ENCODE peak calls at places on chromosomes 3 and 15, in eight cellular contexts. S is AG09309; N is HT1080; A is GM10248; D is ELR; B is CD8-positive, alpha-beta T cell; M is lung; J is germinal center. Y is an unnamed sample.

GRCh38 chr15:22908830-22909229 is 70.4 kb downstream of the NIPA2 start:
- DNase-seq in S (no peak), N (no peak), A (no peak), D (no peak), B (no peak), M (no peak), J (no peak), Y (no peak)

GRCh38 chr3:46196261-46196957 is 11.7 kb downstream of the CCR1 start:
- DNase-seq in S (no peak), N (no peak), A (no peak), D (peak), B (no peak), M (no peak), J (no peak), Y (no peak)

GRCh38 chr3:141878812-141879211 is 2.4 kb downstream of the ATP1B3 start:
- DNase-seq in S (no peak), N (no peak), A (no peak), D (peak), B (no peak), M (no peak), J (no peak), Y (no peak)

GRCh38 chr3:123783811-123784210 is 100.3 kb downstream of the MYLK start:
- DNase-seq in S (no peak), N (peak), A (no peak), D (no peak), B (no peak), M (no peak), J (no peak), Y (no peak)

GRCh38 chr3:141454906-141455602 is 31.8 kb upstream of the RASA2 start:
- DNase-seq in S (peak), N (peak), A (peak), D (peak), B (no peak), M (no peak), J (peak), Y (peak)

GRCh38 chr15:98292442-98293240 is 332.1 kb downstream of the ARRDC4 start:
- DNase-seq in S (no peak), N (peak), A (peak), D (peak), B (no peak), M (no peak), J (peak), Y (no peak)

GRCh38 chr15:66943456-66944095 is 121.8 kb upstream of the SMAD3 start:
- DNase-seq in S (no peak), N (no peak), A (no peak), D (no peak), B (no peak), M (no peak), J (peak), Y (no peak)

GRCh38 chr3:24151595-24151994 is 206.5 kb downstream of the NR1D2 start:
- DNase-seq in S (no peak), N (no peak), A (no peak), D (no peak), B (no peak), M (no peak), J (no peak), Y (no peak)

GRCh38 chr15:78365931-78366330 is 25.8 kb downstream of the CRABP1 start:
- DNase-seq in S (no peak), N (no peak), A (no peak), D (no peak), B (no peak), M (no peak), J (no peak), Y (no peak)

GRCh38 chr3:176896165-176896564 is 301.1 kb downstream of the TBL1XR1 start:
- DNase-seq in S (no peak), N (no peak), A (no peak), D (no peak), B (no peak), M (no peak), J (no peak), Y (no peak)

GRCh38 chr3:73623996-73624362 is 762 bp downstream of the PDZRN3 start:
- DNase-seq in S (no peak), N (no peak), A (no peak), D (peak), B (no peak), M (no peak), J (no peak), Y (no peak)

GRCh38 chr3:182212479-182213076 is 500.9 kb downstream of the SOX2 start:
- DNase-seq in S (no peak), N (peak), A (no peak), D (peak), B (no peak), M (peak), J (no peak), Y (no peak)

GRCh38 chr3:153734777-153735551 is 386.2 kb upstream of the ARHGEF26 start:
- DNase-seq in S (no peak), N (peak), A (no peak), D (peak), B (no peak), M (no peak), J (no peak), Y (no peak)

GRCh38 chr3:128226794-128227399 is 73.6 kb downstream of the EEFSEC start:
- DNase-seq in S (no peak), N (peak), A (peak), D (peak), B (no peak), M (no peak), J (peak), Y (no peak)

GRCh38 chr15:81379269-81379668 is 5.3 kb upstream of the TMC3 start:
- DNase-seq in S (no peak), N (no peak), A (no peak), D (no peak), B (no peak), M (no peak), J (no peak), Y (no peak)

GRCh38 chr3:48637305-48637704 is 2.0 kb upstream of the SLC26A6 start:
- DNase-seq in S (no peak), N (no peak), A (no peak), D (no peak), B (no peak), M (no peak), J (no peak), Y (no peak)

GRCh38 chr3:50275160-50275995 is 3.5 kb upstream of the LSMEM2 start:
- DNase-seq in S (no peak), N (no peak), A (no peak), D (no peak), B (no peak), M (no peak), J (no peak), Y (no peak)

GRCh38 chr3:197718904-197719303 is 17.8 kb downstream of the RUBCN start:
- DNase-seq in S (peak), N (peak), A (no peak), D (peak), B (no peak), M (no peak), J (no peak), Y (no peak)

GRCh38 chr15:45795487-45796069 is 160.7 kb downstream of the SQOR start:
- DNase-seq in S (no peak), N (peak), A (no peak), D (peak), B (no peak), M (peak), J (no peak), Y (peak)

GRCh38 chr15:41932101-41932500 is 38.2 kb upstream of the SPTBN5 start:
- DNase-seq in S (no peak), N (no peak), A (no peak), D (no peak), B (no peak), M (no peak), J (no peak), Y (no peak)

GRCh38 chr15:37204698-37205097 is 104.3 kb upstream of the MEIS2 start:
- DNase-seq in S (no peak), N (no peak), A (no peak), D (peak), B (no peak), M (no peak), J (no peak), Y (no peak)

Y was measured in foreskin melanocyte.